ENCODE peak calls at places on chromosome 2, in nine cellular contexts. I is thoracic aorta, W is adrenal gland, M is hepatocyte, P is cardiac muscle cell, O is endothelial cell of umbilical vein, A is astrocyte, L is tibial artery, U is Peyer's patch. S is an unnamed sample.

GRCh38 chr2:188853307-188853706 is 120.9 kb upstream of the COL3A1 start:
- DNase-seq in I (no peak), W (no peak), M (peak; percentile 59), P (no peak), O (peak; percentile 10), A (peak; percentile 90), L (no peak), U (no peak), S (no peak)

GRCh38 chr2:147531299-147531698 is 313.5 kb upstream of the ACVR2A start:
- DNase-seq in I (no peak), W (no peak), M (no peak), P (no peak), O (no peak), A (no peak), L (no peak), U (no peak), S (no peak)

GRCh38 chr2:74440378-74441110 is 1.2 kb downstream of the RTKN start:
- DNase-seq in I (peak; percentile 40), W (peak; percentile 84), M (peak; percentile 97), P (peak; percentile 95), O (peak; percentile 89), A (peak; percentile 64), L (peak; percentile 81), U (peak; percentile 57), S (no peak)

GRCh38 chr2:63777816-63778215 is 63.9 kb upstream of the UGP2 start:
- DNase-seq in I (no peak), W (no peak), M (no peak), P (no peak), O (no peak), A (no peak), L (no peak), U (no peak), S (no peak)

GRCh38 chr2:69561041-69561550 is 82.4 kb downstream of the AAK1 start:
- DNase-seq in I (no peak), W (no peak), M (no peak), P (no peak), O (peak; percentile 20), A (no peak), L (no peak), U (no peak), S (no peak)

GRCh38 chr2:48779019-48779418 is 23.5 kb upstream of the LHCGR start:
- DNase-seq in I (no peak), W (no peak), M (no peak), P (no peak), O (no peak), A (no peak), L (no peak), U (no peak), S (no peak)

GRCh38 chr2:72695676-72696075 is 130.2 kb downstream of the EXOC6B start:
- DNase-seq in I (no peak), W (no peak), M (no peak), P (peak; percentile 18), O (no peak), A (no peak), L (no peak), U (no peak), S (no peak)

GRCh38 chr2:54771166-54771565 is 47.7 kb downstream of the EML6 start:
- DNase-seq in I (no peak), W (no peak), M (no peak), P (no peak), O (peak; percentile 18), A (peak; percentile 54), L (no peak), U (no peak), S (no peak)

GRCh38 chr2:2705871-2706270 is 374.8 kb upstream of the MYT1L start:
- DNase-seq in I (no peak), W (no peak), M (no peak), P (no peak), O (no peak), A (no peak), L (no peak), U (no peak), S (no peak)

GRCh38 chr2:85736456-85737355 is 17.1 kb upstream of the ATOH8 start:
- DNase-seq in I (no peak), W (no peak), M (no peak), P (no peak), O (no peak), A (no peak), L (no peak), U (no peak), S (no peak)

GRCh38 chr2:197297772-197298318 is 12.7 kb downstream of the ANKRD44 start:
- DNase-seq in I (no peak), W (no peak), M (no peak), P (no peak), O (no peak), A (no peak), L (no peak), U (no peak), S (no peak)

DNA sequence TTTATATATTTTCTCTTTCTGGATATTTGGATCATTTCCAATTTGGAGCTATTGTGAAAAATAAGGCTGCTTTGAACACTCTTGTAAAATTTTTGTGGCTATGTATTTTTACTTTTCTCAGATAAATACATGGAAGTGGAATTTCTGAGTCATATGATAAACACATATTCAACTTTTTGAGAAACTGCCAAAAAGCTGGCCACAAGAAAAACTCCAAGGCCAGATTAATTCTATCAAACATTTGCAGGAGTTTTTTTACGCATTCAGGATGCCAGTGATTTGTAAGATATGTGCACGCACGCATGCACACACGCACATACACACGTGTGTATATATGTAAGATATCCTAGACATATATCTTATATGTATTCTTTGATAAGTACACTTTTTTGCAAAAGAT is 477.5 kb upstream of the SPHKAP start:
- DNase-seq in I (no peak), W (peak; percentile 43), M (no peak), P (no peak), O (no peak), A (peak; percentile 80), L (no peak), U (no peak), S (no peak)
- H3K36me3 ChIP-seq in I (no peaks in the 10 kb centered on the region), W (no peaks in the 10 kb centered on the region), M (no peaks in the 10 kb centered on the region), P (no peaks in the 10 kb centered on the region), O (no peaks in the 10 kb centered on the region), A (no peaks in the 10 kb centered on the region), L (no peaks in the 10 kb centered on the region), U (no peaks in the 10 kb centered on the region), S (no peaks in the 10 kb centered on the region)

GRCh38 chr2:9463698-9464034 is 10.7 kb upstream of the IAH1 start:
- DNase-seq in I (no peak), W (no peak), M (no peak), P (no peak), O (no peak), A (peak; percentile 50), L (no peak), U (no peak), S (no peak)
- H3K27ac ChIP-seq in I (no peak overlapping the region), W (no peak overlapping the region), M (no peak overlapping the region), P (peak overlapping the region; percentile 49), O (no peak overlapping the region), A (no peak overlapping the region), L (no peak overlapping the region), U (no peak overlapping the region), S (no peak overlapping the region)

GRCh38 chr2:177234267-177234666 is 21.7 kb downstream of the HNRNPA3 start:
- DNase-seq in I (no peak), W (no peak), M (no peak), P (no peak), O (no peak), A (no peak), L (no peak), U (no peak), S (no peak)

GRCh38 chr2:177229448-177230242 is 17.1 kb downstream of the HNRNPA3 start:
- DNase-seq in I (no peak), W (no peak), M (no peak), P (no peak), O (no peak), A (no peak), L (no peak), U (no peak), S (no peak)

GRCh38 chr2:177231270-177231669 is 18.7 kb downstream of the HNRNPA3 start:
- DNase-seq in I (no peak), W (no peak), M (no peak), P (no peak), O (no peak), A (no peak), L (no peak), U (no peak), S (no peak)

GRCh38 chr2:177235855-177236437 is 23.4 kb downstream of the HNRNPA3 start:
- DNase-seq in I (no peak), W (no peak), M (no peak), P (peak; percentile 32), O (no peak), A (no peak), L (no peak), U (no peak), S (no peak)

DNA sequence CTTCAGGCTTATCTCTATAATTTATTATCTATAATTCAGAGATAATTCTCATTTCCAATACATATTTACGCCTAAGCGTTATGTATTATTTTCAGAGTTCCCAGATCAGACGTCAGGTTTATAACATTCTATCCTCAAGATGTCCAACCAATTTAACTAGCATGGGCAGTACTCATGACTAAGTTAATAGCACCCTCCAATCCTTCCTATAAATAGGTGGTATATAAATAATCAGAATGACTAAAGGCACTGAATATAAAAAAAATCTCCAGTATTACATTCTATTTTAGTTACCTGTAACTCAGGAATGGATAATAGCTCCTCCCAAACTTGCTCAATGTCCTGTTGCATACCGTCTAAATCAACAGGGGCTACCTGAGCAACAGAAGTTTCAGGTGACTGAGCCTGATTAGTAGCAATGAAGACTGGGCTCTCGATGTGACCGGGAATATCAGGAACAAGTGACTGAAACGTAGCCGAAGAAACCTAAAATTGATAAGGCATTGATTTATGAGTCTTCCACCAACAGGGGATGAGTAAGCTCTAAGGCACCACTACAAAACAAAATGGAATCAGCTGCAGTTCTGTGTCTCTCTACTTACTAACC is 19.6 kb downstream of the HNRNPA3 start:
- DNase-seq in I (no peak), W (no peak), M (no peak), P (no peak), O (no peak), A (no peak), L (no peak), U (no peak), S (no peak)
- H3K36me3 ChIP-seq in I (peaks cover 34% of the 10 kb centered on the region), W (peaks cover 52% of the 10 kb centered on the region), M (peaks cover 14% of the 10 kb centered on the region), P (peaks cover 42% of the 10 kb centered on the region), O (peaks cover 14% of the 10 kb centered on the region), A (peaks cover 45% of the 10 kb centered on the region), L (peaks cover 54% of the 10 kb centered on the region), U (peaks cover 44% of the 10 kb centered on the region), S (peaks cover 61% of the 10 kb centered on the region)

GRCh38 chr2:230794472-230794871 is 70.3 kb upstream of the ITM2C start:
- DNase-seq in I (no peak), W (no peak), M (peak; percentile 38), P (no peak), O (no peak), A (no peak), L (no peak), U (peak; percentile 35), S (no peak)
- H3K27ac ChIP-seq in I (peak overlapping the region; percentile 81), W (no peak overlapping the region), M (peak overlapping the region; percentile 90), P (no peak overlapping the region), O (peak overlapping the region; percentile 97), A (peak overlapping the region; percentile 94), L (peak overlapping the region; percentile 60), U (peak overlapping the region; percentile 55), S (peak overlapping the region; percentile 71)